ENCODE peak calls at places on chromosomes 3 and 15, in eight cellular contexts. One of them, this sample, is unnamed.

GRCh38 chr3:107024481-107025153 is 352.6 kb upstream of the CCDC54 start:
- DNase-seq in neural crest cell: no peak
- DNase-seq in GM20000: no peak
- DNase-seq in HepG2: no peak
- DNase-seq in ovary: no peak
- DNase-seq in breast epithelium: no peak
- DNase-seq in pancreas: no peak
- DNase-seq in right atrium auricular region: no peak
- DNase-seq in this sample: no peak

GRCh38 chr3:66702126-66702525 is 201.3 kb upstream of the LRIG1 start:
- DNase-seq in neural crest cell: no peak
- DNase-seq in GM20000: no peak
- DNase-seq in HepG2: no peak
- DNase-seq in ovary: no peak
- DNase-seq in breast epithelium: no peak
- DNase-seq in pancreas: no peak
- DNase-seq in right atrium auricular region: no peak
- DNase-seq in this sample: no peak

GRCh38 chr15:66170716-66171115 is 82.8 kb downstream of the MEGF11 start:
- DNase-seq in neural crest cell: no peak
- DNase-seq in GM20000: no peak
- DNase-seq in HepG2: no peak
- DNase-seq in ovary: no peak
- DNase-seq in breast epithelium: no peak
- DNase-seq in pancreas: no peak
- DNase-seq in right atrium auricular region: no peak
- DNase-seq in this sample: no peak

GRCh38 chr3:114899186-114899931 is 247.7 kb downstream of the ZBTB20 start:
- DNase-seq in neural crest cell: no peak
- DNase-seq in GM20000: no peak
- DNase-seq in HepG2: peak; percentile 83
- DNase-seq in ovary: no peak
- DNase-seq in breast epithelium: no peak
- DNase-seq in pancreas: peak; percentile 80
- DNase-seq in right atrium auricular region: no peak
- DNase-seq in this sample: no peak

GRCh38 chr3:99966657-99967420 is 147.5 kb downstream of the FILIP1L start:
- DNase-seq in neural crest cell: no peak
- DNase-seq in GM20000: no peak
- DNase-seq in HepG2: no peak
- DNase-seq in ovary: no peak
- DNase-seq in breast epithelium: no peak
- DNase-seq in pancreas: no peak
- DNase-seq in right atrium auricular region: no peak
- DNase-seq in this sample: no peak

GRCh38 chr3:86702381-86702958 is 288.5 kb downstream of the VGLL3 start:
- DNase-seq in neural crest cell: no peak
- DNase-seq in GM20000: peak; percentile 15
- DNase-seq in HepG2: no peak
- DNase-seq in ovary: no peak
- DNase-seq in breast epithelium: no peak
- DNase-seq in pancreas: no peak
- DNase-seq in right atrium auricular region: no peak
- DNase-seq in this sample: no peak

GRCh38 chr3:126057936-126058335 is 26.0 kb downstream of the SLC41A3 start:
- DNase-seq in neural crest cell: no peak
- DNase-seq in GM20000: no peak
- DNase-seq in HepG2: no peak
- DNase-seq in ovary: no peak
- DNase-seq in breast epithelium: no peak
- DNase-seq in pancreas: no peak
- DNase-seq in right atrium auricular region: no peak
- DNase-seq in this sample: no peak

GRCh38 chr3:31882895-31883294 is 98.2 kb downstream of the OSBPL10 start:
- DNase-seq in neural crest cell: no peak
- DNase-seq in GM20000: no peak
- DNase-seq in HepG2: no peak
- DNase-seq in ovary: no peak
- DNase-seq in breast epithelium: no peak
- DNase-seq in pancreas: no peak
- DNase-seq in right atrium auricular region: no peak
- DNase-seq in this sample: no peak

GRCh38 chr3:112089956-112090898 is 4.0 kb downstream of the C3orf52 start:
- DNase-seq in neural crest cell: no peak
- DNase-seq in GM20000: no peak
- DNase-seq in HepG2: no peak
- DNase-seq in ovary: no peak
- DNase-seq in breast epithelium: no peak
- DNase-seq in pancreas: no peak
- DNase-seq in right atrium auricular region: no peak
- DNase-seq in this sample: no peak

GRCh38 chr3:73765878-73766564 is 141.3 kb upstream of the PDZRN3 start:
- DNase-seq in neural crest cell: no peak
- DNase-seq in GM20000: no peak
- DNase-seq in HepG2: no peak
- DNase-seq in ovary: no peak
- DNase-seq in breast epithelium: no peak
- DNase-seq in pancreas: no peak
- DNase-seq in right atrium auricular region: no peak
- DNase-seq in this sample: no peak

GRCh38 chr3:159482241-159483031 is 506.2 kb upstream of the IL12A start:
- DNase-seq in neural crest cell: no peak
- DNase-seq in GM20000: no peak
- DNase-seq in HepG2: no peak
- DNase-seq in ovary: no peak
- DNase-seq in breast epithelium: no peak
- DNase-seq in pancreas: no peak
- DNase-seq in right atrium auricular region: no peak
- DNase-seq in this sample: no peak

GRCh38 chr15:40511472-40512133 is 40.8 kb downstream of the CHST14 start:
- DNase-seq in neural crest cell: peak; percentile 45
- DNase-seq in GM20000: peak; percentile 74
- DNase-seq in HepG2: peak; percentile 62
- DNase-seq in ovary: peak; percentile 92
- DNase-seq in breast epithelium: peak; percentile 84
- DNase-seq in pancreas: peak; percentile 86
- DNase-seq in right atrium auricular region: no peak
- DNase-seq in this sample: peak; percentile 62

GRCh38 chr3:79467721-79468120 is 300.1 kb downstream of the ROBO1 start:
- DNase-seq in neural crest cell: no peak
- DNase-seq in GM20000: no peak
- DNase-seq in HepG2: no peak
- DNase-seq in ovary: no peak
- DNase-seq in breast epithelium: no peak
- DNase-seq in pancreas: no peak
- DNase-seq in right atrium auricular region: no peak
- DNase-seq in this sample: no peak

GRCh38 chr3:46086083-46086437 is 58.8 kb upstream of the XCR1 start:
- DNase-seq in neural crest cell: no peak
- DNase-seq in GM20000: no peak
- DNase-seq in HepG2: no peak
- DNase-seq in ovary: no peak
- DNase-seq in breast epithelium: no peak
- DNase-seq in pancreas: no peak
- DNase-seq in right atrium auricular region: peak; percentile 38
- DNase-seq in this sample: no peak

GRCh38 chr15:98775498-98776230 is 127.3 kb downstream of the IGF1R start:
- DNase-seq in neural crest cell: no peak
- DNase-seq in GM20000: no peak
- DNase-seq in HepG2: no peak
- DNase-seq in ovary: no peak
- DNase-seq in breast epithelium: no peak
- DNase-seq in pancreas: no peak
- DNase-seq in right atrium auricular region: no peak
- DNase-seq in this sample: no peak

GRCh38 chr3:161069441-161070251 is 35.5 kb downstream of the B3GALNT1 start:
- DNase-seq in neural crest cell: no peak
- DNase-seq in GM20000: peak; percentile 64
- DNase-seq in HepG2: no peak
- DNase-seq in ovary: no peak
- DNase-seq in breast epithelium: no peak
- DNase-seq in pancreas: peak; percentile 82
- DNase-seq in right atrium auricular region: no peak
- DNase-seq in this sample: no peak

GRCh38 chr3:60153221-60153999 is 1097.8 kb downstream of the FHIT start:
- DNase-seq in neural crest cell: no peak
- DNase-seq in GM20000: no peak
- DNase-seq in HepG2: no peak
- DNase-seq in ovary: no peak
- DNase-seq in breast epithelium: no peak
- DNase-seq in pancreas: no peak
- DNase-seq in right atrium auricular region: no peak
- DNase-seq in this sample: no peak

GRCh38 chr3:149832086-149832485 is 19.1 kb downstream of the RNF13 start:
- DNase-seq in neural crest cell: no peak
- DNase-seq in GM20000: no peak
- DNase-seq in HepG2: no peak
- DNase-seq in ovary: no peak
- DNase-seq in breast epithelium: no peak
- DNase-seq in pancreas: no peak
- DNase-seq in right atrium auricular region: no peak
- DNase-seq in this sample: no peak

GRCh38 chr3:194984624-194985023 is 286.3 kb downstream of the XXYLT1 start:
- DNase-seq in neural crest cell: no peak
- DNase-seq in GM20000: no peak
- DNase-seq in HepG2: no peak
- DNase-seq in ovary: no peak
- DNase-seq in breast epithelium: no peak
- DNase-seq in pancreas: no peak
- DNase-seq in right atrium auricular region: no peak
- DNase-seq in this sample: no peak

GRCh38 chr3:55000546-55000945 is 72.7 kb upstream of the LRTM1 start:
- DNase-seq in neural crest cell: no peak
- DNase-seq in GM20000: no peak
- DNase-seq in HepG2: no peak
- DNase-seq in ovary: no peak
- DNase-seq in breast epithelium: no peak
- DNase-seq in pancreas: peak; percentile 13
- DNase-seq in right atrium auricular region: peak; percentile 67
- DNase-seq in this sample: no peak

GRCh38 chr3:67655364-67656121 is 1.1 kb upstream of the SUCLG2 start:
- DNase-seq in neural crest cell: no peak
- DNase-seq in GM20000: peak; percentile 23
- DNase-seq in HepG2: peak; percentile 20
- DNase-seq in ovary: peak; percentile 20
- DNase-seq in breast epithelium: no peak
- DNase-seq in pancreas: no peak
- DNase-seq in right atrium auricular region: no peak
- DNase-seq in this sample: no peak

GRCh38 chr3:76021376-76021775 is 236.0 kb upstream of the ZNF717 start:
- DNase-seq in neural crest cell: no peak
- DNase-seq in GM20000: no peak
- DNase-seq in HepG2: no peak
- DNase-seq in ovary: no peak
- DNase-seq in breast epithelium: no peak
- DNase-seq in pancreas: no peak
- DNase-seq in right atrium auricular region: no peak
- DNase-seq in this sample: no peak
- TF ChIP-seq CTCF in neural crest cell: no peak
- TF ChIP-seq CTCF in GM20000: no peak
- TF ChIP-seq CTCF in HepG2: no peak
- TF ChIP-seq CTCF in ovary: no peak
- TF ChIP-seq CTCF in breast epithelium: no peak
- TF ChIP-seq CTCF in pancreas: no peak
- TF ChIP-seq CTCF in right atrium auricular region: no peak
- TF ChIP-seq CTCF in this sample: no peak

DNA sequence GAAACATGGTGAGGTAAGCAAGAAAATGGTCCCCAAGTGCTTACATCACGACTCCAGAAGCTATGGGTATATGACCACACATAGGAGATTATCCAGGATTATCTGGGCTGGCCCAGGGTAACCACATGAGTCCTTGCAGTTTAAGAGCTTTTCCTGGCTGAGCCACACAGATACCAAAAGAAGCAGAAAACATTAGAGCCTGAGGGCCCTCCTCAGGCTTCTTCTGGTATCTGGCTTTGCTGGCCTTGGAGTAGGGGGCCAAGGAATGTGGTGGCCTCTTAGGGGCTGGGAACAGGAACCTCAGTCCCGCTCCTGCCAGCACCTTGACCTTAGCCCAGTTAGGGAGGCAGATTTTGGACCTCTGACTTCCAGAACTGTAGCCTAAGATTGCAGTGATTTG is 259.1 kb downstream of the KCNMB2 start:
- DNase-seq in neural crest cell: no peak
- DNase-seq in GM20000: no peak
- DNase-seq in HepG2: no peak
- DNase-seq in ovary: no peak
- DNase-seq in breast epithelium: no peak
- DNase-seq in pancreas: no peak
- DNase-seq in right atrium auricular region: no peak
- DNase-seq in this sample: no peak
- TF ChIP-seq CTCF in neural crest cell: no peak
- TF ChIP-seq CTCF in GM20000: no peak
- TF ChIP-seq CTCF in HepG2: no peak
- TF ChIP-seq CTCF in ovary: no peak
- TF ChIP-seq CTCF in breast epithelium: no peak
- TF ChIP-seq CTCF in pancreas: no peak
- TF ChIP-seq CTCF in right atrium auricular region: no peak
- TF ChIP-seq CTCF in this sample: no peak

DNA sequence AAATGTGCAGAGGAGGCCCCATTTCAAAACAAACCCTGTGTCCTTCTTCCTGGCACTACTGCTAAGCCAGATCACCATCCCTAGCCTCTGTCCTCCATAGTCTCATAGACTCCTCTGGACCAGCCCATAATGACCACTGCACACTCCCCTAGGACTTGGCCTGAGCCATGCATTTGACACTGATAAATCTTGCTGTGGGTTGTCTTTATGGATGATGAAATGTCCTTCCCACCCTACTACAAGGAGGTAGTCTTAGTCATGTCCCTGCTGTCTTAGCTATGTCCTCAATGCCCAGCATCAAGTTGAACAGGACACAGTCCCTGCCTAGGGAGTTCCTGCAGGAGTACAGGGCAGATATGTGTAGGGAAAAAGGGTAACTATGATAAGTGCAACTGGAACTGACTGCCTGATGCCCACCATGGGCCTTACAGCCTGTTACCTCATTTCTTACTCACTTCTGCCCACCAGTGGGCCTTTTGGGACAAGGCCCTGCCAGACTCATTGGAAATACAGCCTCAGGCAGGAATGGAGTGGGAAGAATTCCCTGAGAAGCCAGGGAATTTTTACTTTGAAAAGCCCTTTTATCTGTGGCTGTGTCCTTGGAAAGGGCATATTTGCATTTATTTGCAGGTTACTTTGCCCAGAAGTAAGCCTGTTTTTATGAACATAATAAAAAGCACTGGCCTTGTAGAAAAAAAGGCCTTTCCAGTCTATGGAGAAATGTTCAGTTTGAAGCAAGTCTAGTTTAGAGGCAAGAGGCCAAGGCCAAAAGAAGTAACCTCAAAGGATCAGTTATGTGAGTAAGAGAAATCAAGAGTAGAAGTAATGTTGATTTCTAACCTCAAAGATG is 199.6 kb upstream of the EIF1B start:
- DNase-seq in neural crest cell: no peak
- DNase-seq in GM20000: no peak
- DNase-seq in HepG2: peak; percentile 24
- DNase-seq in ovary: no peak
- DNase-seq in breast epithelium: no peak
- DNase-seq in pancreas: no peak
- DNase-seq in right atrium auricular region: no peak
- DNase-seq in this sample: no peak
- TF ChIP-seq CTCF in neural crest cell: peak; percentile 37
- TF ChIP-seq CTCF in GM20000: no peak
- TF ChIP-seq CTCF in HepG2: peak; percentile 67
- TF ChIP-seq CTCF in ovary: no peak
- TF ChIP-seq CTCF in breast epithelium: no peak
- TF ChIP-seq CTCF in pancreas: no peak
- TF ChIP-seq CTCF in right atrium auricular region: peak; percentile 31
- TF ChIP-seq CTCF in this sample: no peak

GRCh38 chr3:185084883-185085282 is 68.0 kb downstream of the C3orf70 start:
- DNase-seq in neural crest cell: no peak
- DNase-seq in GM20000: no peak
- DNase-seq in HepG2: no peak
- DNase-seq in ovary: no peak
- DNase-seq in breast epithelium: no peak
- DNase-seq in pancreas: no peak
- DNase-seq in right atrium auricular region: no peak
- DNase-seq in this sample: no peak
- TF ChIP-seq CTCF in neural crest cell: no peak
- TF ChIP-seq CTCF in GM20000: no peak
- TF ChIP-seq CTCF in HepG2: no peak
- TF ChIP-seq CTCF in ovary: no peak
- TF ChIP-seq CTCF in breast epithelium: no peak
- TF ChIP-seq CTCF in pancreas: no peak
- TF ChIP-seq CTCF in right atrium auricular region: no peak
- TF ChIP-seq CTCF in this sample: no peak